ENCODE peak calls at places on chromosome X, in five cellular contexts. U, G, N, C and S are unnamed samples.

GRCh38 chrX:123990169-123990568 is 28.7 kb downstream of the STAG2 start:
- DNase-seq in U (no peak), G (no peak), N (no peak), C (no peak), S (no peak)

GRCh38 chrX:109600114-109600710 is 24.8 kb downstream of the KCNE5 start:
- DNase-seq in U (peak; percentile 7), G (no peak), N (no peak), C (no peak), S (no peak)

GRCh38 chrX:103614999-103615398 is 7.2 kb downstream of the TCEAL3 start:
- DNase-seq in U (no peak), G (no peak), N (no peak), C (no peak), S (no peak)

GRCh38 chrX:11770320-11770719 is 12.3 kb downstream of the MSL3 start:
- DNase-seq in U (peak; percentile 35), G (peak; percentile 56), N (no peak), C (peak; percentile 36), S (no peak)

GRCh38 chrX:136541294-136541693 is 9.3 kb downstream of the VGLL1 start:
- DNase-seq in U (no peak), G (no peak), N (no peak), C (no peak), S (no peak)

GRCh38 chrX:115642895-115643530 is 82.0 kb downstream of the PLS3 start:
- DNase-seq in U (peak; percentile 43), G (peak; percentile 26), N (no peak), C (no peak), S (no peak)

GRCh38 chrX:39226307-39226706 is 425.0 kb downstream of the MID1IP1 start:
- DNase-seq in U (no peak), G (no peak), N (no peak), C (no peak), S (no peak)

GRCh38 chrX:101025126-101025525 is 26.8 kb downstream of the TRMT2B start:
- DNase-seq in U (no peak), G (no peak), N (no peak), C (no peak), S (no peak)

GRCh38 chrX:149151805-149152757 is 353.0 kb downstream of the IDS start:
- DNase-seq in U (no peak), G (no peak), N (no peak), C (no peak), S (no peak)

GRCh38 chrX:40952855-40953254 is 132.4 kb upstream of the USP9X start:
- DNase-seq in U (no peak), G (peak; percentile 35), N (no peak), C (no peak), S (no peak)

GRCh38 chrX:103101280-103102042 is 8.5 kb upstream of the NXF3 start:
- DNase-seq in U (no peak), G (no peak), N (no peak), C (no peak), S (no peak)

GRCh38 chrX:106619797-106620196 is 8.0 kb downstream of the RADX start:
- DNase-seq in U (no peak), G (no peak), N (no peak), C (no peak), S (no peak)

GRCh38 chrX:153564047-153564606 is 34.8 kb downstream of the CCNQ start:
- DNase-seq in U (no peak), G (no peak), N (no peak), C (no peak), S (no peak)